ENCODE peak calls at places on chromosome 22, in four cellular contexts. F is heart left ventricle, Y is HCT116, V is NT2/D1. B is an unnamed sample.

GRCh38 chr22:35425546-35425945 is 25.6 kb downstream of the MCM5 start:
- DNase-seq in F (no peak), Y (no peak), V (no peak), B (no peak)

GRCh38 chr22:38313384-38313955 is 3.8 kb downstream of the CSNK1E start:
- DNase-seq in F (peak; percentile 87), Y (no peak), V (no peak), B (no peak)

GRCh38 chr22:50739894-50740293 is 1.9 kb downstream of the ACR start:
- DNase-seq in F (peak; percentile 37), Y (no peak), V (no peak), B (no peak)

GRCh38 chr22:46397514-46397913 is 62.0 kb downstream of the TRMU start:
- DNase-seq in F (no peak), Y (no peak), V (no peak), B (no peak)

GRCh38 chr22:50516068-50516467 is 8.0 kb downstream of the NCAPH2 start:
- DNase-seq in F (no peak), Y (no peak), V (no peak), B (no peak)

GRCh38 chr22:30902496-30903357 is 65.8 kb downstream of the MORC2 start:
- DNase-seq in F (no peak), Y (no peak), V (no peak), B (no peak)

GRCh38 chr22:44505796-44506354 is 7.8 kb upstream of the RTL6 start:
- DNase-seq in F (no peak), Y (no peak), V (no peak), B (no peak)

GRCh38 chr22:20979243-20979809 is 2.8 kb upstream of the LZTR1 start:
- DNase-seq in F (peak; percentile 75), Y (no peak), V (peak; percentile 90), B (peak; percentile 57)

GRCh38 chr22:30675436-30675835 is 7.8 kb upstream of the DUSP18 start:
- DNase-seq in F (no peak), Y (no peak), V (no peak), B (no peak)

GRCh38 chr22:35841907-35842518 is 124.3 kb downstream of the APOL5 start:
- DNase-seq in F (no peak), Y (no peak), V (no peak), B (no peak)

GRCh38 chr22:46010177-46010867 is 33.4 kb upstream of the WNT7B start:
- DNase-seq in F (peak; percentile 34), Y (no peak), V (no peak), B (no peak)

GRCh38 chr22:23233746-23234408 is 53.6 kb downstream of the BCR start:
- DNase-seq in F (no peak), Y (no peak), V (no peak), B (no peak)

GRCh38 chr22:42651134-42651533 is 1.9 kb upstream of the CYB5R3 start:
- DNase-seq in F (no peak), Y (no peak), V (no peak), B (no peak)

GRCh38 chr22:33921576-33922181 is 1.4 kb upstream of the LARGE1 start:
- DNase-seq in F (peak; percentile 78), Y (no peak), V (peak; percentile 66), B (peak; percentile 50)

GRCh38 chr22:33873186-33873585 is 47.1 kb downstream of the LARGE1 start:
- DNase-seq in F (no peak), Y (no peak), V (no peak), B (no peak)

GRCh38 chr22:45552580-45553332 is 50.1 kb downstream of the FBLN1 start:
- DNase-seq in F (peak; percentile 89), Y (no peak), V (no peak), B (no peak)

GRCh38 chr22:40791241-40791640 is 27.9 kb downstream of the SLC25A17 start:
- DNase-seq in F (no peak), Y (no peak), V (no peak), B (no peak)

GRCh38 chr22:39223091-39223710 is 21.6 kb downstream of the PDGFB start:
- DNase-seq in F (no peak), Y (no peak), V (no peak), B (no peak)

GRCh38 chr22:22836635-22837034 is 51.0 kb upstream of the IGLL5 start:
- DNase-seq in F (no peak), Y (no peak), V (no peak), B (no peak)

GRCh38 chr22:17897411-17897810 is 123.1 kb upstream of the BID start:
- DNase-seq in F (no peak), Y (no peak), V (no peak), B (no peak)

GRCh38 chr22:23256986-23257888 is 76.9 kb downstream of the BCR start:
- DNase-seq in F (no peak), Y (no peak), V (no peak), B (no peak)

GRCh38 chr22:37419916-37420655 is 7.2 kb downstream of the ELFN2 start:
- DNase-seq in F (no peak), Y (no peak), V (no peak), B (no peak)

GRCh38 chr22:36940676-36941075 is 27.2 kb downstream of the CSF2RB start:
- DNase-seq in F (no peak), Y (no peak), V (no peak), B (no peak)

GRCh38 chr22:19791243-19791642 is 30.7 kb downstream of the TBX1 start:
- DNase-seq in F (no peak), Y (no peak), V (no peak), B (no peak)

GRCh38 chr22:17836977-17837742 is 62.9 kb upstream of the BID start:
- DNase-seq in F (no peak), Y (no peak), V (peak; percentile 35), B (no peak)

GRCh38 chr22:39215430-39216142 is 29.2 kb downstream of the PDGFB start:
- DNase-seq in F (no peak), Y (peak; percentile 35), V (no peak), B (no peak)

GRCh38 chr22:33811686-33812085 is 108.6 kb downstream of the LARGE1 start:
- DNase-seq in F (no peak), Y (no peak), V (no peak), B (no peak)

GRCh38 chr22:20566420-20567260 is 59.2 kb downstream of the MED15 start:
- DNase-seq in F (peak; percentile 64), Y (no peak), V (no peak), B (no peak)

GRCh38 chr22:46113910-46114517 is 36.3 kb upstream of the PPARA start:
- DNase-seq in F (no peak), Y (no peak), V (no peak), B (no peak)

GRCh38 chr22:24208012-24208749 is 26.9 kb downstream of the SUSD2 start:
- DNase-seq in F (no peak), Y (peak; percentile 95), V (no peak), B (peak; percentile 66)

GRCh38 chr22:20523118-20523983 is 15.9 kb downstream of the MED15 start:
- DNase-seq in F (no peak), Y (no peak), V (no peak), B (no peak)

GRCh38 chr22:45235851-45236342 is 4.8 kb downstream of the KIAA0930 start:
- DNase-seq in F (no peak), Y (no peak), V (no peak), B (peak; percentile 63)

GRCh38 chr22:35630387-35630793 is 13.3 kb upstream of the MB start:
- DNase-seq in F (no peak), Y (peak; percentile 38), V (no peak), B (no peak)

GRCh38 chr22:26624788-26625187 is 3.0 kb downstream of the CRYBA4 start:
- DNase-seq in F (no peak), Y (no peak), V (no peak), B (no peak)
- H3K9me3 ChIP-seq in F (no peaks in the 10 kb centered on the region), Y (no peaks in the 10 kb centered on the region), V (no peaks in the 10 kb centered on the region), B (no peaks in the 10 kb centered on the region)

GRCh38 chr22:48651981-48652538 is 1175.6 kb downstream of the BRD1 start:
- DNase-seq in F (no peak), Y (no peak), V (no peak), B (no peak)

GRCh38 chr22:48650323-48651035 is 1177.2 kb downstream of the BRD1 start:
- DNase-seq in F (no peak), Y (no peak), V (no peak), B (no peak)

GRCh38 chr22:48652796-48653195 is 1174.9 kb downstream of the BRD1 start:
- DNase-seq in F (no peak), Y (no peak), V (no peak), B (no peak)

GRCh38 chr22:48649466-48649865 is 1178.2 kb downstream of the BRD1 start:
- DNase-seq in F (peak; percentile 39), Y (no peak), V (no peak), B (no peak)

GRCh38 chr22:48651036-48651890 is 1176.4 kb downstream of the BRD1 start:
- DNase-seq in F (no peak), Y (peak; percentile 2), V (no peak), B (peak; percentile 47)
- H3K9me3 ChIP-seq in F (peaks cover 6% of the 10 kb centered on the region), Y (no peaks in the 10 kb centered on the region), V (no peaks in the 10 kb centered on the region), B (no peaks in the 10 kb centered on the region)

DNA sequence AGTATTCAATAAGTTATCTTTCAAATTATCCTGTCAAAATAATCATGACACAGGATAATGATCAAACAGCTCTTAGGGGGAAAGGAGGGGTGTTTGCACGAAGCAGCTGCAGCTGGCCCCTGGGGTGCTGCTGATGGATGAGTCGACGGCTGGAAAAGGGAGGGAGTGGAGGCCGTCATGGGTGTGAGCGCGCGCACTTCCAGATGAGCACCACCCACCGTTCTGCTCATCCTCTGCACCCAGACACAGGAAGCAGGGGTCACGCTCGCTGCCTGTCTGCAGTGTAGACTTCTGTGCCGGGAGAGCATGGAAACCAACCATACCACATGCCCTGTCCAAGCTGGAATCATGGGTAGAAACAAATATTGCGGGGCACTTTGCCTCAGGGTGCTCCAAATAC is 802.2 kb downstream of the TBC1D22A start:
- DNase-seq in F (no peak), Y (no peak), V (no peak), B (no peak)
- H3K9me3 ChIP-seq in F (no peaks in the 10 kb centered on the region), Y (no peaks in the 10 kb centered on the region), V (no peaks in the 10 kb centered on the region), B (no peaks in the 10 kb centered on the region)

GRCh38 chr22:48503876-48504275 is 1323.8 kb downstream of the BRD1 start:
- DNase-seq in F (peak; percentile 28), Y (no peak), V (no peak), B (no peak)

GRCh38 chr22:48505891-48506290 is 1321.8 kb downstream of the BRD1 start:
- DNase-seq in F (no peak), Y (no peak), V (no peak), B (no peak)

GRCh38 chr22:48506506-48507145 is 1321.0 kb downstream of the BRD1 start:
- DNase-seq in F (no peak), Y (no peak), V (no peak), B (no peak)

GRCh38 chr22:48503035-48503625 is 1324.5 kb downstream of the BRD1 start:
- DNase-seq in F (peak; percentile 42), Y (no peak), V (no peak), B (no peak)

DNA sequence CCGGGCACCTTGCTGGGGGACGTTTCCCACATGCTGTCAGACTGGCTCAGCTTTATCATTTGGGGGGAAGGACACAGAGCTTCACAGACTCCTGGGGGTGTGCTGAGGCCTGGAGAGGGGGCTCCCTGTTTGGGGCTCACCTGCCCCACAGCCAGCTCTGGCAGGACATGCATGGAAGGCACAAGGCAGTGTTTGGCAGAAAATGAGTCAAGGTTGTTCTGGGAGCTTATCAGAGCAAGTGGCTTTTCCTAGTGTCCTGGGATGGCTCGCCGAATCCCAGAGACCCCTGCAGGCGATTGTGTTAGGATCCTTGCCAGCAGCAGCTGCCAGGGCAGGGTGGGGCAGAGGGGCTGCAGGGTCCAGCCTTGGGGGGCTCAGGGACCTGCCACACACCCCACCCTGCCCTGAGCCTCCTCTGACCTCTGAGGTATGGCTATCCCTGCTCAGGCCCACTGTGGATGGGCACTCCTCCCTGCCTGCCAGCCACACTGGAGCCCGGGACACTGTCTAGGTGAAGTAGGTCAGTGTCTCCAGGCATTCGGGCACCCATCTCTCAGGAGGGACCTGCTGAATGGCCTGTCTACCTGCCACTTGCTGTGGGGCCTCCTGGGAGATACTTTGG is 1323.0 kb downstream of the BRD1 start:
- DNase-seq in F (peak; percentile 48), Y (no peak), V (no peak), B (peak; percentile 16)
- H3K9me3 ChIP-seq in F (no peaks in the 10 kb centered on the region), Y (no peaks in the 10 kb centered on the region), V (no peaks in the 10 kb centered on the region), B (no peaks in the 10 kb centered on the region)

B was measured in pancreas.